ENCODE peak calls at places on chromosome 12, in five cellular contexts. G, A, R, M and Y are unnamed samples.

GRCh38 chr12:24780969-24781368 is 167.9 kb downstream of the BCAT1 start:
- DNase-seq in G (peak; percentile 18), A (no peak), R (no peak), M (no peak), Y (no peak)

GRCh38 chr12:81819991-81820633 is 61.0 kb upstream of the PPFIA2 start:
- DNase-seq in A (no peak), G (no peak), M (no peak), R (no peak), Y (no peak)

GRCh38 chr12:127787544-127787943 is 479.4 kb upstream of the TMEM132C start:
- DNase-seq in R (no peak), G (no peak), M (no peak), A (no peak), Y (no peak)

GRCh38 chr12:56630180-56630632 is at the start of gene BAZ2A:
- DNase-seq in A (peak; percentile 73), G (peak; percentile 91), R (no peak), M (peak; percentile 95), Y (no peak)

GRCh38 chr12:131784909-131785762 is 43.1 kb upstream of the MMP17 start:
- DNase-seq in G (no peak), A (no peak), M (no peak), R (no peak), Y (no peak)

GRCh38 chr12:7178481-7178880 is 11.0 kb upstream of the PEX5 start:
- DNase-seq in R (no peak), G (no peak), M (no peak), A (no peak), Y (no peak)

GRCh38 chr12:67419810-67420209 is 150.7 kb downstream of the CAND1 start:
- DNase-seq in G (no peak), A (no peak), R (no peak), M (no peak), Y (no peak)

GRCh38 chr12:64720884-64721283 is 38.3 kb downstream of the GNS start:
- DNase-seq in G (no peak), M (no peak), A (no peak), R (no peak), Y (no peak)

GRCh38 chr12:18971932-18972331 is 157.6 kb upstream of the PLEKHA5 start:
- DNase-seq in R (no peak), A (no peak), G (no peak), M (no peak), Y (no peak)

GRCh38 chr12:56661560-56661959 is 15.8 kb upstream of the ATP5F1B start:
- DNase-seq in A (no peak), R (no peak), M (no peak), G (peak; percentile 40), Y (no peak)

GRCh38 chr12:120368789-120369475 is at the start of gene MSI1:
- DNase-seq in A (no peak), R (no peak), G (no peak), M (peak; percentile 54), Y (no peak)

GRCh38 chr12:104407922-104408321 is 48.8 kb upstream of the CHST11 start:
- DNase-seq in G (no peak), R (no peak), A (no peak), M (no peak), Y (no peak)

GRCh38 chr12:112936927-112937326 is 1.3 kb upstream of the OAS3 start:
- DNase-seq in G (no peak), R (no peak), M (no peak), A (no peak), Y (no peak)

GRCh38 chr12:13503094-13503835 is 306.7 kb downstream of the EMP1 start:
- DNase-seq in A (no peak), M (no peak), R (no peak), G (no peak), Y (no peak)

GRCh38 chr12:130661059-130661458 is 55.0 kb downstream of the RIMBP2 start:
- DNase-seq in G (no peak), M (no peak), A (no peak), R (no peak), Y (no peak)

GRCh38 chr12:43835264-43835655 is 621 bp upstream of the TMEM117 start:
- DNase-seq in M (no peak), A (no peak), G (no peak), R (no peak), Y (no peak)

GRCh38 chr12:54759751-54760150 is 94.6 kb upstream of the MUCL1 start:
- DNase-seq in M (no peak), R (no peak), A (no peak), G (peak; percentile 55), Y (peak; percentile 2)

GRCh38 chr12:57756406-57757341 is 1.8 kb downstream of the MARCHF9 start:
- DNase-seq in M (peak; percentile 54), A (peak; percentile 54), G (peak; percentile 79), R (no peak), Y (no peak)

GRCh38 chr12:6699259-6699988 is 1.2 kb downstream of the PIANP start:
- DNase-seq in R (no peak), M (no peak), G (no peak), A (no peak), Y (no peak)

GRCh38 chr12:31772186-31772585 is 43.4 kb upstream of the AMN1 start:
- DNase-seq in G (no peak), A (no peak), M (no peak), R (no peak), Y (no peak)

GRCh38 chr12:31772685-31773222 is 43.9 kb upstream of the AMN1 start:
- DNase-seq in R (no peak), A (no peak), G (no peak), M (no peak), Y (no peak)

GRCh38 chr12:31768046-31768445 is 39.2 kb upstream of the AMN1 start:
- DNase-seq in M (no peak), G (peak; percentile 30), R (no peak), A (no peak), Y (no peak)

GRCh38 chr12:31773867-31774266 is 45.0 kb upstream of the AMN1 start:
- DNase-seq in R (no peak), M (peak; percentile 9), G (peak; percentile 54), A (no peak), Y (no peak)

DNA sequence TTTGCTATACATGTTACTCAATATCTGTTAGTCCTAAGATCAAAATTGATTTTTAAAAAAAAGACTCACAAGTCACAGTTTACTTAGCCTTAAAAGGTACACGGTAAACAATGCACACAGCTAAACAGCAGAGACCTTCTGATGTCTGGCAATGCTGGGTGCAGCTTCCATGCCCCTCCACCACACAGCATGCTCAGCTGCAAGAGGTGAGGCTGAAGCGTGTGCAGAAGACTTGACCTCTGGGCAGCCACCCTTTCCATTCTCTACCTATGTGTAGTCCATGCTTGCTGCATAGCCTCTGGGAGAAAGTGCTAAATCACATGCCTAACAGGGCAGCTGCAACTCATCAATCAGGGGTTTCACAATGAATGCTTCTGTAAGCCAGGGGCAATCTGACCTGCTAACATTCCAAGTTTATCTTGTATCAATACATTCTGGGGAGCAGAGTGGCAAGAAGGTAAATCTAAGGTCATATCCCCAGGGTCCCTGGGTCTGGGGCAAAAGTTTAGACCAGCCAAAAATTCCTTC is 44.5 kb upstream of the AMN1 start:
- DNase-seq in A (no peak), R (no peak), M (peak; percentile 21), G (peak; percentile 57), Y (no peak)
- H3K4me3 ChIP-seq in A (no peak overlapping the region), R (no peak overlapping the region), M (no peak overlapping the region), G (no peak overlapping the region), Y (no peak overlapping the region)

GRCh38 chr12:11565752-11566151 is 83.7 kb upstream of the ETV6 start:
- DNase-seq in A (no peak), R (no peak), G (peak; percentile 83), M (no peak), Y (no peak)

GRCh38 chr12:11559941-11560340 is 89.5 kb upstream of the ETV6 start:
- DNase-seq in M (no peak), A (no peak), R (no peak), G (no peak), Y (no peak)

GRCh38 chr12:11564984-11565651 is 84.4 kb upstream of the ETV6 start:
- DNase-seq in A (no peak), R (no peak), G (peak; percentile 92), M (no peak), Y (no peak)

GRCh38 chr12:11563785-11564739 is 85.4 kb upstream of the ETV6 start:
- DNase-seq in A (no peak), M (no peak), G (peak; percentile 71), R (no peak), Y (no peak)

DNA sequence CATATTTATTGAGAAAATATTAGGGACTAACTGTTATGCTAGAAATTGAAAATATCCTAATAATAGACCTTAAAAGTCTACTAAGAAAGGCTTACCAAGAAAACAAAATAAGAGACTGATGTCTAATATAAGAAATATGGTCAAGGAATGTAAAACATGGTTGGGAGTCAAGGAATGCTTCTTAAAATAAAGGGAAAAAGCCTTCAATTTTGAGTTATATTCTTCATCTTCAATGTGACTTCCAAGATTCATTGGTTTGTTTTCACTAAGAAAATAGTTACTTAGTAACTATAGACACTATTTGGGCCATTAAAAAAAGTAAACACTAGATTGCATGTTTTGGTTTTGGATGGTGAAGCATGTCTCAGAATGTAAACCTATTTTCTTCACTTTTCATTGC is 88.1 kb upstream of the ETV6 start:
- DNase-seq in M (no peak), R (no peak), A (no peak), G (no peak), Y (no peak)
- H3K4me3 ChIP-seq in M (no peak overlapping the region), R (no peak overlapping the region), A (no peak overlapping the region), G (no peak overlapping the region), Y (no peak overlapping the region)

GRCh38 chr12:9334964-9335363 is 126.8 kb upstream of the PZP start:
- DNase-seq in R (no peak), A (no peak), M (no peak), G (no peak), Y (no peak)
- H3K4me3 ChIP-seq in R (no peak overlapping the region), A (no peak overlapping the region), M (no peak overlapping the region), G (no peak overlapping the region), Y (no peak overlapping the region)

DNA sequence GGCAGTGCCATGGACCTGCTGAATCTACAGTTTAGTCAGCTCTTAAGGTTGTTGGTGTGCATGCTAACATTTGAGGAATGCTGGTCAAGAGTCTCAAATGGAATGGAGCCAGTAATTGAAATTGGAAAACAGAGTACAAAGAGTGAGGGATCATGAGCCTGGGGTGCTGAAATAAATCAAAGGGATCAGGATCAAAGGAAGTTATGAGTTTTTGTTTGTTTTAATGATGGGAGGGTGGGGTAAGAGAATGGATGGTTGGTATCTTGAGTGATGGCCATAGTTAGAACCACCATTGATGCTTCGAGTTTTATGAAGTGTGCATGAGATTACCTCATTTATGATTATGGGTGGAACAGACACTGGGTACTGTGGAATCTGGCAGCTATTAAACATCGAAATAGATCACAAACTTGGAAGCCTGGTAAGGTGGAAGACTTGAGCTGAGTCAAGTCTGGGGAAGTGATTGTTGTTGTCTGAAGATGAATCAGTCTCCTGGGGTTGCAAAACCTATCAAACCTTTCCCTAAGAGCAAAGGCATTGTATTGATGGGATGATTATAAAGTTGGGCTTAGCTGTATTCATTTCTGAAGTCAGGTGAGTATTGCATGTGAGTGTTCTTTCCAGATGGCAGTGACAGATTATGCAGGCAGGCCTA is 323.4 kb upstream of the E2F7 start:
- DNase-seq in M (no peak), R (no peak), A (no peak), G (no peak), Y (no peak)
- H3K4me3 ChIP-seq in M (no peak overlapping the region), R (no peak overlapping the region), A (no peak overlapping the region), G (no peak overlapping the region), Y (no peak overlapping the region)

DNA sequence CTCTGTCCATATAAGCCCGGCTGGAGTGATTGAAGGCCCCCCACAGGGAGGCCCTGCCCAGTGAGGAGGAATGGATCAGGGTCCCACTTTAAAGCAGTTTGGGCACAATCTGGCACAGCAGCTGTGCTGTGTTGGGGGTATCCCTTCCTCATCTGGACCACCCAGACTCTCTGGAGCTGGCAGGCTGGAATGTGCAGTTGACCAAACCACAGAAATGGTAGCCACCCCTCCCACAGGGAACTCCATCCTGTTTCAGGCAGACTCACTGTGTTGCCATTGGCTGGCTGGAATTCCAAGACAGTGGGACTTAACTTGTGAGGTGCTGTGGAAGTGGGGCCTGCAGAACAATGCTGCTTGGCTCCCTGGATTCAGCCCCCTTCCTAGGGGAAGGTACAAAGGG is 53.5 kb upstream of the YARS2 start:
- DNase-seq in M (no peak), A (no peak), R (no peak), G (no peak), Y (no peak)
- H3K4me3 ChIP-seq in M (no peak overlapping the region), A (no peak overlapping the region), R (no peak overlapping the region), G (no peak overlapping the region), Y (no peak overlapping the region)